ENCODE peak calls at places on chromosomes 16 and 17, in ten cellular contexts. Y is adrenal gland; J is A673; E is psoas muscle; K is CD8-positive, alpha-beta T cell; B is lower lobe of right lung; S is left ventricle myocardium inferior; O is H1; V is HepG2; T is ascending aorta. F is an unnamed sample.
A peak's percentile ranks its signal among the peaks of the same experiment; 100 is the strongest.

GRCh38 chr16:30853758-30854157 is 40.1 kb downstream of the BCL7C start:
- DNase-seq in Y (no peak), J (no peak), E (no peak), K (no peak), B (no peak), S (no peak), O (no peak), V (no peak), T (no peak), F (no peak)

GRCh38 chr16:30041841-30042240 is 10.8 kb upstream of the TLCD3B start:
- DNase-seq in Y (no peak), J (peak; percentile 57), E (no peak), K (no peak), B (no peak), S (no peak), O (no peak), V (no peak), T (no peak), F (no peak)

GRCh38 chr17:50609376-50610074 is 25.2 kb upstream of the ABCC3 start:
- DNase-seq in Y (no peak), J (no peak), E (no peak), K (no peak), B (no peak), S (no peak), O (no peak), V (no peak), T (no peak), F (no peak)

GRCh38 chr16:88763502-88764053 is 21.4 kb downstream of the PIEZO1 start:
- DNase-seq in Y (no peak), J (no peak), E (no peak), K (no peak), B (peak; percentile 72), S (no peak), O (peak; percentile 85), V (peak; percentile 97), T (no peak), F (no peak)

GRCh38 chr17:66354981-66355380 is 52.6 kb downstream of the PRKCA start:
- DNase-seq in Y (no peak), J (peak; percentile 57), E (no peak), K (no peak), B (no peak), S (no peak), O (no peak), V (no peak), T (no peak), F (no peak)

GRCh38 chr16:29678691-29679267 is at the start of gene QPRT:
- DNase-seq in Y (peak; percentile 67), J (peak; percentile 70), E (no peak), K (no peak), B (no peak), S (peak; percentile 46), O (peak; percentile 84), V (peak; percentile 85), T (no peak), F (no peak)

GRCh38 chr17:2844386-2844785 is 48.1 kb downstream of the RAP1GAP2 start:
- DNase-seq in Y (no peak), J (no peak), E (no peak), K (no peak), B (no peak), S (no peak), O (no peak), V (no peak), T (no peak), F (no peak)

GRCh38 chr17:44941712-44942331 is 5.8 kb downstream of the KIF18B start:
- DNase-seq in Y (no peak), J (no peak), E (no peak), K (no peak), B (peak; percentile 22), S (no peak), O (no peak), V (no peak), T (no peak), F (no peak)

GRCh38 chr16:28082624-28083023 is 19.1 kb upstream of the GSG1L start:
- DNase-seq in Y (no peak), J (no peak), E (no peak), K (no peak), B (no peak), S (no peak), O (no peak), V (no peak), T (no peak), F (no peak)

GRCh38 chr17:78862073-78863023 is 21.7 kb upstream of the USP36 start:
- DNase-seq in Y (peak; percentile 87), J (no peak), E (peak; percentile 84), K (no peak), B (peak; percentile 74), S (peak; percentile 70), O (no peak), V (peak; percentile 62), T (peak; percentile 92), F (peak; percentile 93)

GRCh38 chr17:70041061-70041460 is 34.0 kb upstream of the KCNJ16 start:
- DNase-seq in Y (no peak), J (no peak), E (no peak), K (no peak), B (no peak), S (no peak), O (no peak), V (no peak), T (no peak), F (no peak)

GRCh38 chr16:86059253-86060171 is 160.6 kb downstream of the IRF8 start:
- DNase-seq in Y (no peak), J (no peak), E (peak; percentile 51), K (no peak), B (no peak), S (peak; percentile 75), O (no peak), V (no peak), T (no peak), F (no peak)

GRCh38 chr16:79286646-79287423 is 313.7 kb downstream of the MAF start:
- DNase-seq in Y (peak; percentile 19), J (peak; percentile 38), E (peak; percentile 30), K (no peak), B (peak; percentile 72), S (peak; percentile 51), O (no peak), V (no peak), T (peak; percentile 19), F (no peak)

GRCh38 chr16:84766978-84767773 is 52.6 kb upstream of the CRISPLD2 start:
- DNase-seq in Y (no peak), J (no peak), E (no peak), K (no peak), B (no peak), S (no peak), O (no peak), V (no peak), T (no peak), F (no peak)

GRCh38 chr16:84769416-84769815 is 50.4 kb upstream of the CRISPLD2 start:
- DNase-seq in Y (no peak), J (no peak), E (no peak), K (no peak), B (no peak), S (no peak), O (no peak), V (no peak), T (no peak), F (no peak)

GRCh38 chr16:84765606-84766580 is 53.9 kb upstream of the CRISPLD2 start:
- DNase-seq in Y (no peak), J (no peak), E (no peak), K (no peak), B (no peak), S (no peak), O (no peak), V (no peak), T (no peak), F (no peak)

GRCh38 chr16:84768798-84769177 is 51.0 kb upstream of the CRISPLD2 start:
- DNase-seq in Y (no peak), J (no peak), E (no peak), K (no peak), B (no peak), S (no peak), O (no peak), V (no peak), T (no peak), F (no peak)

GRCh38 chr16:84768061-84768797 is 51.6 kb upstream of the CRISPLD2 start:
- DNase-seq in Y (no peak), J (no peak), E (no peak), K (no peak), B (no peak), S (no peak), O (no peak), V (no peak), T (no peak), F (no peak)
- H3K4me3 ChIP-seq in Y (no peak overlapping the region), J (no peak overlapping the region), E (no peak overlapping the region), K (no peak overlapping the region), B (no peak overlapping the region), S (no peak overlapping the region), O (no peak overlapping the region), V (no peak overlapping the region), T (no peak overlapping the region), F (no peak overlapping the region)

GRCh38 chr16:50671644-50672260 is 9.4 kb downstream of the SNX20 start:
- DNase-seq in Y (no peak), J (peak; percentile 36), E (no peak), K (no peak), B (peak; percentile 31), S (no peak), O (peak; percentile 74), V (peak; percentile 36), T (no peak), F (no peak)
- TF ChIP-seq CTCF in Y (peak; percentile 39), J (peak; percentile 59), E (peak; percentile 38), K (peak; percentile 59), B (peak; percentile 50), S (peak; percentile 48), O (peak; percentile 78), V (peak; percentile 67), T (peak; percentile 28), F (peak; percentile 27)

GRCh38 chr17:37614823-37615222 is 5.6 kb upstream of the SYNRG start:
- DNase-seq in Y (no peak), J (no peak), E (no peak), K (no peak), B (no peak), S (no peak), O (no peak), V (no peak), T (no peak), F (no peak)
- H3K27ac ChIP-seq in Y (no peak overlapping the region), J (no peak overlapping the region), E (no peak overlapping the region), K (no peak overlapping the region), B (no peak overlapping the region), S (no peak overlapping the region), O (no peak overlapping the region), V (no peak overlapping the region), T (no peak overlapping the region), F (no peak overlapping the region)

GRCh38 chr17:13813347-13814240 is 211.9 kb upstream of the HS3ST3A1 start:
- DNase-seq in Y (no peak), J (no peak), E (no peak), K (no peak), B (no peak), S (no peak), O (no peak), V (peak; percentile 13), T (no peak), F (no peak)
- H3K4me3 ChIP-seq in Y (no peak overlapping the region), J (no peak overlapping the region), E (no peak overlapping the region), K (no peak overlapping the region), B (no peak overlapping the region), S (no peak overlapping the region), O (no peak overlapping the region), V (no peak overlapping the region), T (no peak overlapping the region), F (no peak overlapping the region)